ENCODE peak calls at places on chromosomes 12 and 14, in seven cellular contexts. H is stimulated activated CD4-positive, alpha-beta T cell treated with anti-CD3 and anti-CD28 coated beads, Interleukin-15, amount 100 ng/mL, for 48 hours; O is 8988T; F is effector memory CD8-positive, alpha-beta T cell; D is astrocyte of the spinal cord; L is AG09319; W is EH. R is an unnamed sample.
A peak's percentile ranks its signal among the peaks of the same experiment; 100 is the strongest.

GRCh38 chr12:115835445-115835844 is 442.0 kb downstream of the MED13L start:
- DNase-seq in H (no peak), O (no peak), F (no peak), D (no peak), L (no peak), W (no peak), R (peak; percentile 19)

GRCh38 chr12:71846322-71846940 is 6.9 kb downstream of the TBC1D15 start:
- DNase-seq in H (no peak), O (no peak), F (no peak), D (peak; percentile 52), L (no peak), W (peak; percentile 43), R (peak; percentile 61)

GRCh38 chr14:74875941-74876913 is at the start of gene PROX2:
- DNase-seq in H (no peak), O (no peak), F (no peak), D (no peak), L (no peak), W (peak; percentile 50), R (no peak)

GRCh38 chr12:6235906-6236640 is 35.9 kb downstream of the CD9 start:
- DNase-seq in H (no peak), O (no peak), F (no peak), D (no peak), L (no peak), W (no peak), R (no peak)

GRCh38 chr12:104507672-104508071 is 50.9 kb downstream of the CHST11 start:
- DNase-seq in H (no peak), O (no peak), F (no peak), D (no peak), L (no peak), W (peak; percentile 16), R (no peak)

GRCh38 chr12:20011200-20011599 is 357.1 kb upstream of the PDE3A start:
- DNase-seq in H (no peak), O (no peak), F (no peak), D (peak; percentile 37), L (no peak), W (peak; percentile 52), R (no peak)

GRCh38 chr14:106874365-106874764 is 1348.0 kb downstream of the TMEM121 start:
- DNase-seq in H (no peak), O (no peak), F (no peak), D (no peak), L (no peak), W (no peak), R (no peak)

GRCh38 chr14:81710232-81710845 is 176.7 kb upstream of the SEL1L start:
- DNase-seq in H (no peak), O (no peak), F (no peak), D (peak; percentile 4), L (no peak), W (peak; percentile 8), R (peak; percentile 3)

GRCh38 chr12:100364334-100364733 is 7.5 kb downstream of the SLC17A8 start:
- DNase-seq in H (no peak), O (no peak), F (no peak), D (no peak), L (no peak), W (no peak), R (no peak)

GRCh38 chr12:6272300-6273208 is 37.9 kb upstream of the PLEKHG6 start:
- DNase-seq in H (no peak), O (no peak), F (no peak), D (no peak), L (no peak), W (no peak), R (no peak)

GRCh38 chr12:52223411-52224039 is 9.5 kb upstream of the KRT7 start:
- DNase-seq in H (no peak), O (no peak), F (no peak), D (no peak), L (no peak), W (peak; percentile 64), R (no peak)

GRCh38 chr14:30584058-30584630 is 25.2 kb downstream of the G2E3 start:
- DNase-seq in H (no peak), O (no peak), F (no peak), D (no peak), L (no peak), W (peak; percentile 19), R (no peak)

GRCh38 chr12:108511633-108512540 is 3.2 kb upstream of the FICD start:
- DNase-seq in H (peak; percentile 50), O (no peak), F (peak; percentile 69), D (peak; percentile 63), L (no peak), W (peak; percentile 70), R (peak; percentile 73)

GRCh38 chr12:98758331-98758730 is 113.2 kb downstream of the APAF1 start:
- DNase-seq in H (no peak), O (no peak), F (no peak), D (peak; percentile 64), L (no peak), W (peak; percentile 57), R (no peak)

GRCh38 chr12:105279460-105280056 is 43.6 kb upstream of the APPL2 start:
- DNase-seq in H (peak; percentile 14), O (peak; percentile 11), F (peak; percentile 40), D (no peak), L (no peak), W (peak; percentile 47), R (no peak)

GRCh38 chr12:117469883-117470483 is 108.6 kb upstream of the NOS1 start:
- DNase-seq in H (no peak), O (no peak), F (no peak), D (no peak), L (no peak), W (no peak), R (no peak)

GRCh38 chr12:58487280-58488141 is 432.8 kb downstream of the LRIG3 start:
- DNase-seq in H (no peak), O (no peak), F (no peak), D (peak; percentile 71), L (no peak), W (peak; percentile 84), R (peak; percentile 33)

GRCh38 chr12:49890096-49890461 is 13.6 kb downstream of the FAIM2 start:
- DNase-seq in H (no peak), O (no peak), F (no peak), D (no peak), L (no peak), W (no peak), R (no peak)

GRCh38 chr14:74018029-74018703 is 922 bp downstream of the ENTPD5 start:
- DNase-seq in H (no peak), O (no peak), F (no peak), D (peak; percentile 80), L (peak; percentile 22), W (peak; percentile 63), R (peak; percentile 76)

GRCh38 chr12:21980544-21980943 is 39.3 kb upstream of the ABCC9 start:
- DNase-seq in H (no peak), O (no peak), F (no peak), D (no peak), L (no peak), W (peak; percentile 21), R (no peak)

GRCh38 chr12:119178544-119179334 is at the start of gene HSPB8:
- DNase-seq in H (no peak), O (peak; percentile 57), F (no peak), D (peak; percentile 79), L (peak; percentile 68), W (peak; percentile 94), R (peak; percentile 98)

GRCh38 chr14:31596691-31597090 is 35.5 kb downstream of the NUBPL start:
- DNase-seq in H (no peak), O (no peak), F (no peak), D (no peak), L (no peak), W (peak; percentile 66), R (no peak)

GRCh38 chr14:95519699-95520098 is 3.2 kb upstream of the SYNE3 start:
- DNase-seq in H (peak; percentile 56), O (peak; percentile 66), F (no peak), D (peak; percentile 81), L (peak; percentile 69), W (peak; percentile 90), R (peak; percentile 85)